ENCODE peak calls at places on chromosomes 7 and 10, in ten cellular contexts. One of them, this sample, is unnamed.

GRCh38 chr7:6476596-6477374 is 29.0 kb upstream of the DAGLB start:
- DNase-seq in foreskin fibroblast: no peak
- DNase-seq in cardiac fibroblast: no peak
- DNase-seq in LNCaP clone FGC: no peak
- DNase-seq in testis: no peak
- DNase-seq in fibroblast of pulmonary artery: no peak
- DNase-seq in breast epithelium: no peak
- DNase-seq in H1: no peak
- DNase-seq in mucosa of descending colon: peak
- DNase-seq in Panc1: no peak
- DNase-seq in this sample: no peak

GRCh38 chr10:114538544-114538906 is 119.5 kb downstream of the ABLIM1 start:
- DNase-seq in H1: peak
- DNase-seq in fibroblast of pulmonary artery: no peak
- DNase-seq in Panc1: no peak
- DNase-seq in breast epithelium: peak
- DNase-seq in testis: no peak
- DNase-seq in foreskin fibroblast: no peak
- DNase-seq in LNCaP clone FGC: no peak
- DNase-seq in mucosa of descending colon: peak
- DNase-seq in cardiac fibroblast: no peak
- DNase-seq in this sample: no peak

GRCh38 chr7:135756191-135756590 is 7.6 kb upstream of the FAM180A start:
- DNase-seq in fibroblast of pulmonary artery: no peak
- DNase-seq in breast epithelium: no peak
- DNase-seq in testis: no peak
- DNase-seq in H1: no peak
- DNase-seq in cardiac fibroblast: no peak
- DNase-seq in mucosa of descending colon: no peak
- DNase-seq in LNCaP clone FGC: no peak
- DNase-seq in Panc1: no peak
- DNase-seq in foreskin fibroblast: no peak
- DNase-seq in this sample: no peak

GRCh38 chr7:14902589-14902963 is at the start of gene DGKB:
- DNase-seq in LNCaP clone FGC: no peak
- DNase-seq in H1: peak
- DNase-seq in Panc1: no peak
- DNase-seq in foreskin fibroblast: peak
- DNase-seq in fibroblast of pulmonary artery: peak
- DNase-seq in breast epithelium: no peak
- DNase-seq in mucosa of descending colon: no peak
- DNase-seq in cardiac fibroblast: peak
- DNase-seq in testis: peak
- DNase-seq in this sample: no peak

GRCh38 chr7:41222704-41223103 is 480.2 kb downstream of the INHBA start:
- DNase-seq in H1: no peak
- DNase-seq in cardiac fibroblast: peak
- DNase-seq in Panc1: no peak
- DNase-seq in foreskin fibroblast: peak
- DNase-seq in LNCaP clone FGC: no peak
- DNase-seq in breast epithelium: no peak
- DNase-seq in testis: no peak
- DNase-seq in fibroblast of pulmonary artery: peak
- DNase-seq in mucosa of descending colon: no peak
- DNase-seq in this sample: no peak

GRCh38 chr7:103955985-103956384 is 33.5 kb downstream of the RELN start:
- DNase-seq in H1: no peak
- DNase-seq in testis: no peak
- DNase-seq in LNCaP clone FGC: no peak
- DNase-seq in fibroblast of pulmonary artery: no peak
- DNase-seq in breast epithelium: no peak
- DNase-seq in cardiac fibroblast: no peak
- DNase-seq in mucosa of descending colon: no peak
- DNase-seq in foreskin fibroblast: no peak
- DNase-seq in Panc1: no peak
- DNase-seq in this sample: no peak

GRCh38 chr10:10053051-10053450 is 964.6 kb upstream of the CELF2 start:
- DNase-seq in testis: no peak
- DNase-seq in foreskin fibroblast: no peak
- DNase-seq in fibroblast of pulmonary artery: no peak
- DNase-seq in mucosa of descending colon: no peak
- DNase-seq in cardiac fibroblast: no peak
- DNase-seq in H1: no peak
- DNase-seq in LNCaP clone FGC: no peak
- DNase-seq in Panc1: no peak
- DNase-seq in breast epithelium: no peak
- DNase-seq in this sample: no peak

GRCh38 chr10:58488921-58489320 is 23.8 kb upstream of the BICC1 start:
- DNase-seq in Panc1: no peak
- DNase-seq in H1: no peak
- DNase-seq in breast epithelium: no peak
- DNase-seq in mucosa of descending colon: no peak
- DNase-seq in fibroblast of pulmonary artery: peak
- DNase-seq in foreskin fibroblast: peak
- DNase-seq in testis: no peak
- DNase-seq in cardiac fibroblast: peak
- DNase-seq in LNCaP clone FGC: no peak
- DNase-seq in this sample: no peak

GRCh38 chr7:42914726-42915045 is 2.8 kb upstream of the C7orf25 start:
- DNase-seq in testis: no peak
- DNase-seq in cardiac fibroblast: no peak
- DNase-seq in foreskin fibroblast: no peak
- DNase-seq in fibroblast of pulmonary artery: no peak
- DNase-seq in Panc1: no peak
- DNase-seq in mucosa of descending colon: no peak
- DNase-seq in LNCaP clone FGC: no peak
- DNase-seq in H1: no peak
- DNase-seq in breast epithelium: no peak
- DNase-seq in this sample: no peak

GRCh38 chr7:42910306-42910705 is 1.6 kb downstream of the C7orf25 start:
- DNase-seq in mucosa of descending colon: no peak
- DNase-seq in fibroblast of pulmonary artery: no peak
- DNase-seq in testis: no peak
- DNase-seq in breast epithelium: no peak
- DNase-seq in cardiac fibroblast: no peak
- DNase-seq in LNCaP clone FGC: no peak
- DNase-seq in Panc1: no peak
- DNase-seq in H1: no peak
- DNase-seq in foreskin fibroblast: no peak
- DNase-seq in this sample: no peak

GRCh38 chr7:42914009-42914725 is 2.3 kb upstream of the C7orf25 start:
- DNase-seq in cardiac fibroblast: peak
- DNase-seq in LNCaP clone FGC: no peak
- DNase-seq in H1: no peak
- DNase-seq in Panc1: no peak
- DNase-seq in mucosa of descending colon: no peak
- DNase-seq in testis: no peak
- DNase-seq in breast epithelium: no peak
- DNase-seq in fibroblast of pulmonary artery: peak
- DNase-seq in foreskin fibroblast: no peak
- DNase-seq in this sample: no peak

GRCh38 chr7:42913591-42913990 is 1.7 kb upstream of the C7orf25 start:
- DNase-seq in H1: no peak
- DNase-seq in fibroblast of pulmonary artery: peak
- DNase-seq in testis: no peak
- DNase-seq in breast epithelium: no peak
- DNase-seq in mucosa of descending colon: no peak
- DNase-seq in foreskin fibroblast: no peak
- DNase-seq in Panc1: no peak
- DNase-seq in cardiac fibroblast: peak
- DNase-seq in LNCaP clone FGC: no peak
- DNase-seq in this sample: no peak

DNA sequence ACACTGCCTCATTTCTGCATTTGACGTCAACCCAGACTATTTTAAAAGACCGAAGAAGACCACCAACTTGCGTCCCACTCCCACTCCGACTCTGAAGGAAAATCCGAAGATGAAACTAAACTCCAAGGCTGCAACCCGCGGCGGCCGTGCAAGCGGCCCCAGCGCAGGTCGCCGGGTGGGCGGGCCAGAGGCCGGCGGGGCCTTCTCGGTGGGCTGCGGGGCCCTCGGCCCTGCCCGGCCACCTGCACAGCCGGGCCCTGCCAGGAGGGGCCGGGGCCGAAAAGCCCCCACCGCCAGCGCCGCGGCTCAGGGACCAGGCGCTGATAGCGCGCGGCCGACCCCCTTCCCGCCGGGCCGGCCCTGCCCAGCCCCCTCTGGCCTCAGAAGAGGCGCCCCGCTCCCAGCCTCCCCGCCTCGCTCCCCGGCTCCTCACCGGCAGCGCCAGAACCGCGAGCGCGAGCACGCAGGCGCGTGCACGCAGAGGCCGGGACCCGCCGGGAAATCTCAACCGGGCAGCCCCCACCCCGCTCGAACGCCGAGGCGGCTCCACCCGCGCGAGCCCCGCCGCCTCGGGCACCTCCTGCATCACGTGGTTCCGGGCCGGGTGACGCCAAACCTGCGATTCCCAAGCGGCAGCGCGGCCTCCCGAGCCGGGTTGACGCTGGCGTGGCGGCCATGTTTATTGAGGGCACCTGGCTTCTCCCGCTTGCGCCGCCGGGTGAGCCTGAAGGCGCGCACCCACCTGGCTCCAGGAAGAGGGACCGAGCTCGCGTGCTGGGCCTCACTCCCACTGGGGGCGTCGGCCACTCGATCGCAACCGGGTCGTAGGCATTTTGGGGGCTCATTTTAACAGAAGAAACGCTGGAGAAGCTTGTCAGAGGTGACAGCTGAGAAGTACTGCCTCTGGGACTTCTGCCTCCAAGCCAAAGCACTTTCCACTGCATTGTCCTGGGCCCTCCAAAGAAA is at the start of gene C7orf25:
- DNase-seq in LNCaP clone FGC: peak
- DNase-seq in H1: peak
- DNase-seq in Panc1: peak
- DNase-seq in fibroblast of pulmonary artery: peak
- DNase-seq in cardiac fibroblast: peak
- DNase-seq in mucosa of descending colon: peak
- DNase-seq in foreskin fibroblast: peak
- DNase-seq in breast epithelium: peak
- DNase-seq in testis: peak
- DNase-seq in this sample: peak
- TF ChIP-seq CTCF in LNCaP clone FGC: peak
- TF ChIP-seq CTCF in H1: no peak
- TF ChIP-seq CTCF in Panc1: no peak
- TF ChIP-seq CTCF in fibroblast of pulmonary artery: no peak
- TF ChIP-seq CTCF in cardiac fibroblast: no peak
- TF ChIP-seq CTCF in mucosa of descending colon: no peak
- TF ChIP-seq CTCF in foreskin fibroblast: no peak
- TF ChIP-seq CTCF in breast epithelium: no peak
- TF ChIP-seq CTCF in testis: no peak
- TF ChIP-seq CTCF in this sample: no peak

GRCh38 chr10:79243211-79244067 is 103.8 kb upstream of the PPIF start:
- DNase-seq in testis: peak
- DNase-seq in fibroblast of pulmonary artery: no peak
- DNase-seq in cardiac fibroblast: no peak
- DNase-seq in H1: peak
- DNase-seq in foreskin fibroblast: no peak
- DNase-seq in LNCaP clone FGC: no peak
- DNase-seq in breast epithelium: no peak
- DNase-seq in Panc1: no peak
- DNase-seq in mucosa of descending colon: peak
- DNase-seq in this sample: no peak
- H3K4me3 ChIP-seq in testis: peak
- H3K4me3 ChIP-seq in fibroblast of pulmonary artery: peak
- H3K4me3 ChIP-seq in cardiac fibroblast: peak
- H3K4me3 ChIP-seq in H1: peak
- H3K4me3 ChIP-seq in foreskin fibroblast: peak
- H3K4me3 ChIP-seq in LNCaP clone FGC: no peak
- H3K4me3 ChIP-seq in breast epithelium: peak
- H3K4me3 ChIP-seq in Panc1: no peak
- H3K4me3 ChIP-seq in mucosa of descending colon: no peak
- H3K4me3 ChIP-seq in this sample: peak

DNA sequence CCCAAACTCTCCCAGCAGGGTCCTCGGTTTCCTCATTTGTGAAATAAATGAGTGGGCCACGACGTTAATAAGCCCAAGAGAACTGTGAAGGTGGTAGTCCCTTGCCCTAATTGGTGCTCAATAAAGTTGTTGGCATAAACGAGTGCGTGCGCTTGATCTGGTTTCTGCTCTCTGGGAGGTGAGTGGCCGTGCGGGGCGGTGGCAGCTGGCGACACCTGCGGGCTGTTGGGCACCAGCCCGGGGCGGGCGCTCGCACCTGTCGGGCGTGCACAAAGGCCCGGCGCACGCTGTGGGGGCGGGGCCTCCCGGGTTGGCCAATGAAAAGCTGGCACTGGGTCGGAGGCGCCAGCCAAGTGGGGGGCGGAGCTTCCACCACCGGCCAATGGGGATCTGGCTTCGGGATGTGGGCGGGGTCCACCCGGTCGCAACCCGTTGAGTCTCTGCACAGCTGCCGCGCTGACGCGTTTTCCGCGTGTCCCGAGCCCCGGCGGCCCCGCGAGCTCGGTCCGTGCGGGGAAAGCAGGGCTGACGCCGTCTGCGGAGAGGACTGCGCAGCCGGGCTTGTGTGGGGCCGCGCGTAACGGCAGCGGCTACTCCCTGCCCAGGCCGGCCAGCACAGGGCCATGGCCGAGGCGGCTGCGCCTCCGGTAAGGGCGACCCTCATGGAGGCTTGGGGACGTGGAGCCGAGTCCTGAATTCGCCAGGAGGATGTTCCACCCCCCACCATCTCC is 23.0 kb downstream of the ZNF783 start:
- DNase-seq in foreskin fibroblast: peak
- DNase-seq in Panc1: peak
- DNase-seq in cardiac fibroblast: peak
- DNase-seq in H1: peak
- DNase-seq in testis: peak
- DNase-seq in breast epithelium: peak
- DNase-seq in LNCaP clone FGC: peak
- DNase-seq in mucosa of descending colon: peak
- DNase-seq in fibroblast of pulmonary artery: peak
- DNase-seq in this sample: peak
- TF ChIP-seq CTCF in foreskin fibroblast: no peak
- TF ChIP-seq CTCF in Panc1: no peak
- TF ChIP-seq CTCF in cardiac fibroblast: no peak
- TF ChIP-seq CTCF in H1: peak
- TF ChIP-seq CTCF in testis: no peak
- TF ChIP-seq CTCF in breast epithelium: no peak
- TF ChIP-seq CTCF in LNCaP clone FGC: peak
- TF ChIP-seq CTCF in mucosa of descending colon: no peak
- TF ChIP-seq CTCF in fibroblast of pulmonary artery: no peak
- TF ChIP-seq CTCF in this sample: peak

DNA sequence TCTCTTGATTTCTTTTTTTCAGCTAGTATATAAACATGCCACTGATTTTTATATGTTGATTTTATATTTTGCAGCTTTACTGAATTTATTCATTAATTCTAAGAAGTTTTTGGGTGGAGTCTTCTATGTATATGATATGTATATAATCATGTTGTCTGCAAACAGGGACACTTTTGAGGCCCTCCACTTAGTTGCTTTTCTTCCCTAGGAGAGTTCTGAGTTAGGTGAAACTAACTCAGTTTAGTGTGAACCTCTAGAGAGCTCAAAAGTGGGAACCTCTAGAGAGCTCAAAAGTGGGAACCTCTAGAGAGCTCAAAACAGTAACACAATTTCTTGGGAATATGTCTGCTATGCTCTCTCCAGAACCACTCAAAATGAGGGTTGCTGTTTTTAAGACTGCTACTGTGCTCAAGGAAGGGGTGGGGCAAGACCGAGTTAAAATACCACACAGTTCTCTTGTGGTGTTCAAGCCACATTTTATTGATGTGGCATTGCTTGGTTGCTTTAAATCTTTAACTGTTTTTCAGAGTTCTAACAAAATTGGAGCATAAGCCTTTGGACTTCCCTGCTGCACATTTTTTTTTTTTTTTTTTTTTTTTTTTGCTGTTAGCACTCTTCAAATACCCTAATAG is 13.2 kb downstream of the CCDC7 start:
- DNase-seq in foreskin fibroblast: no peak
- DNase-seq in breast epithelium: no peak
- DNase-seq in Panc1: no peak
- DNase-seq in fibroblast of pulmonary artery: no peak
- DNase-seq in H1: no peak
- DNase-seq in cardiac fibroblast: no peak
- DNase-seq in mucosa of descending colon: no peak
- DNase-seq in LNCaP clone FGC: no peak
- DNase-seq in testis: no peak
- DNase-seq in this sample: no peak
- H3K4me3 ChIP-seq in foreskin fibroblast: no peak
- H3K4me3 ChIP-seq in breast epithelium: no peak
- H3K4me3 ChIP-seq in Panc1: no peak
- H3K4me3 ChIP-seq in fibroblast of pulmonary artery: no peak
- H3K4me3 ChIP-seq in H1: no peak
- H3K4me3 ChIP-seq in cardiac fibroblast: no peak
- H3K4me3 ChIP-seq in mucosa of descending colon: no peak
- H3K4me3 ChIP-seq in LNCaP clone FGC: no peak
- H3K4me3 ChIP-seq in testis: no peak
- H3K4me3 ChIP-seq in this sample: no peak

This sample was measured in GM12864.